ENCODE peak calls at places on chromosomes 4 and X, in four cellular contexts. J is H1, H is neural progenitor cell, G is testis. T is an unnamed sample.

GRCh38 chrX:103417370-103417769 is 41.0 kb downstream of the BEX3 start:
- DNase-seq in J (no peak), G (no peak), H (no peak), T (no peak)

GRCh38 chrX:44203791-44204190 is 139.7 kb downstream of the EFHC2 start:
- DNase-seq in G (no peak), J (no peak), H (no peak), T (no peak)

GRCh38 chrX:69387559-69388487 is 116.3 kb upstream of the NALF2 start:
- DNase-seq in H (peak; percentile 92), G (peak; percentile 36), J (peak; percentile 80), T (peak; percentile 72)

GRCh38 chr4:144733566-144733965 is 87.6 kb downstream of the HHIP start:
- DNase-seq in G (no peak), J (no peak), H (no peak), T (no peak)

GRCh38 chrX:71198066-71198465 is 25.0 kb upstream of the GJB1 start:
- DNase-seq in H (no peak), J (no peak), G (no peak), T (no peak)

GRCh38 chr4:3781193-3781886 is 15.2 kb downstream of the ADRA2C start:
- DNase-seq in G (no peak), J (no peak), H (no peak), T (no peak)

GRCh38 chr4:176508780-176509331 is 189.1 kb downstream of the SPCS3 start:
- DNase-seq in G (no peak), H (no peak), J (no peak), T (no peak)

GRCh38 chrX:39726810-39727209 is 370.9 kb downstream of the BCOR start:
- DNase-seq in G (no peak), J (no peak), H (no peak), T (no peak)

GRCh38 chr4:73721901-73722300 is 18.5 kb upstream of the CXCL8 start:
- DNase-seq in H (no peak), G (no peak), J (no peak), T (no peak)

GRCh38 chr4:90542216-90542615 is 415.0 kb downstream of the CCSER1 start:
- DNase-seq in H (no peak), J (no peak), G (no peak), T (no peak)

GRCh38 chrX:47179221-47179927 is 14.3 kb upstream of the UBA1 start:
- DNase-seq in G (peak; percentile 77), H (no peak), J (no peak), T (peak; percentile 25)

GRCh38 chr4:36174570-36174969 is 69.7 kb downstream of the ARAP2 start:
- DNase-seq in J (no peak), G (no peak), H (no peak), T (no peak)

GRCh38 chrX:49039598-49040375 is 3.4 kb downstream of the TFE3 start:
- DNase-seq in H (peak; percentile 92), J (peak; percentile 68), G (peak; percentile 69), T (peak; percentile 95)

GRCh38 chr4:150235317-150235716 is 157.1 kb downstream of the DCLK2 start:
- DNase-seq in J (no peak), G (no peak), H (no peak), T (no peak)
- H3K4me1 ChIP-seq in J (peaks cover 1% of the 10 kb centered on the region), G (no peaks in the 10 kb centered on the region), H (peaks cover 21% of the 10 kb centered on the region), T (peaks cover 5% of the 10 kb centered on the region)

DNA sequence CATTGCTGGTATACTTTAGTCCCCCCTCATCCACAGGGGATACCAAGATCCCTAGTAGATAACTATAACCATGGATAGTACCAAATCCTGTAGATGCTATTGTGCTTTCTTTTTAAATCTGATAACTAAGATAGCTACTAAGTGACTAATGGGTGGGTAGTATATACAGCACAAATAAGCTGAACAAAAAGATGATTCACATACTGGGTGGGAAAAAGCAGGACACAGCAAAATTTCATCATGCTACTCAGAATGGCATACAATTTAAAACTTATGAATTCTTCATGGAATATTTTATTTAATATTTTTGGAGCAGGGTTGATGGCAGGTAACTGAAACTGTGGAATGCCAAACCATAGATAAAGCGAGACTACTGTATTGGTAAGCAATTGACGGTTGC is 161.6 kb downstream of the IL15 start:
- DNase-seq in H (no peak), G (no peak), J (no peak), T (no peak)
- H3K4me1 ChIP-seq in H (no peaks in the 10 kb centered on the region), G (no peaks in the 10 kb centered on the region), J (no peaks in the 10 kb centered on the region), T (no peaks in the 10 kb centered on the region)

DNA sequence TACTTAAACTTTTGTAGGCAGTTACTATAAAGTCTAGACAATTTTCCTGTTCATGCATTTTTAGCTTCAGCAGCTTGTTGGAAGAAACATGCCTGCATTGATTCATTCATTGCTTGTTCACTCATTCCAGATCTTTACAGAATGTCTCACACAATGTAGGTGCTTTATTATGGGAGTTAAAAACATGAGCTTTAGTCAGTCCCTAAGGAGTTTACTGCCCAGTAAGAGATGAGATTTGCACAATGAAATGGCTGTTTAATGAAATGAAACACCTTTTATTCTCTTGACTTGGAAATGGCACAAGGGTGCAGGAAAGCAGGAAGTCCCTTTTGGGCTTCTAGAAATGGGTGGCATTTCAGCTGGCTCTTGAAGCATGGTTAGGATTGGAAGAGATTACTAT is 2.9 kb downstream of the NOCT start:
- DNase-seq in H (no peak), J (no peak), G (no peak), T (no peak)
- H3K4me1 ChIP-seq in H (peaks cover 25% of the 10 kb centered on the region), J (peaks cover 17% of the 10 kb centered on the region), G (peaks cover 9% of the 10 kb centered on the region), T (peaks cover 13% of the 10 kb centered on the region)

GRCh38 chr4:87042221-87042620 is 107.4 kb downstream of the AFF1 start:
- DNase-seq in G (no peak), J (no peak), H (no peak), T (no peak)
- H3K4me1 ChIP-seq in G (peaks cover 35% of the 10 kb centered on the region), J (peaks cover 5% of the 10 kb centered on the region), H (peaks cover 74% of the 10 kb centered on the region), T (peaks cover 55% of the 10 kb centered on the region)

GRCh38 chr4:26802790-26803189 is 57.9 kb upstream of the STIM2 start:
- DNase-seq in G (no peak), J (no peak), H (no peak), T (no peak)

GRCh38 chr4:26804876-26805275 is 55.8 kb upstream of the STIM2 start:
- DNase-seq in J (no peak), G (no peak), H (no peak), T (no peak)

GRCh38 chr4:26803462-26803861 is 57.2 kb upstream of the STIM2 start:
- DNase-seq in H (peak; percentile 81), J (no peak), G (no peak), T (peak; percentile 33)

GRCh38 chr4:26806331-26806730 is 54.3 kb upstream of the STIM2 start:
- DNase-seq in J (no peak), H (no peak), G (no peak), T (no peak)

GRCh38 chr4:26804451-26804850 is 56.2 kb upstream of the STIM2 start:
- DNase-seq in J (no peak), H (no peak), G (no peak), T (no peak)
- H3K4me1 ChIP-seq in J (peaks cover 3% of the 10 kb centered on the region), H (peaks cover 11% of the 10 kb centered on the region), G (no peaks in the 10 kb centered on the region), T (peaks cover 2% of the 10 kb centered on the region)

DNA sequence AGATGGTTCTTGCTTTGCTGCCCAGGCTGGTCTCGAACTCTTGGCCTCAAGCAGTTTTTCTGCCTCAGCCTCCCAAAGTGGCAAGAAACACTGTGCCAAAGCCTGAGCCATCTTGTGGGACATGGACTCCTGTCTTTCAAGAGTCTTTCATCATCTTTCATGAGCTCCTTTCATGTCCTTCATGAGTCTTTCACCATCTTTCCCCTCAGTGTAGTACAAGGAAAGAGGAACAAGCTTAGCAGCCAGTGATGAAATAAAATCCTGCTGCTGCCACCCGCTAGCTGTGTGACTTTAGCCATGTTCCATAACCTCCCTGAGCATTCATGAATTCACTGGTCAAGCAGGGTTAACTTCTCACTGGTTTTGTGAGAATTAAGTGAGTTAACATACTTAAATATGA is 91.1 kb downstream of the ZNF330 start:
- DNase-seq in J (no peak), H (no peak), G (no peak), T (no peak)
- H3K4me1 ChIP-seq in J (no peaks in the 10 kb centered on the region), H (no peaks in the 10 kb centered on the region), G (no peaks in the 10 kb centered on the region), T (peaks cover 5% of the 10 kb centered on the region)

DNA sequence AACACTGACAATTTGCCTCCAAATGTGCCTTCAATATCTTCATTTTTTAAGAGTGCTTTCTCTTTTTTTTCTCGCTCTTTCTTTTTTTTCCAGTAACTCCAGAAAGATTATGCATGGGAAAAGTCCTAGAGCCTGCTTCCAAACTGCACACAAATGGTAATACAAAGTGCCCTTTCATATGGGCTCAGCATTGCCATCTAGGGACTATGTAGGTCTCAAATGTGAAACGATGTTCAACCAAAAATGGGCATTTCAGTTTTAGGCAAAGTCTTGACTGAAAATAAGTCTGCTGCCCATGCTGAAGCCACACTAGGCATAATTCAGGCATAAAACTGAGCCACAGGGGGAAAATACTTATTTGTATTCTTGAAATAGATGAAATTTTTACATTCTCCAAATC is 65.6 kb downstream of the SYNPO2 start:
- DNase-seq in J (no peak), G (no peak), H (no peak), T (peak; percentile 67)
- H3K4me1 ChIP-seq in J (no peaks in the 10 kb centered on the region), G (peaks cover 25% of the 10 kb centered on the region), H (no peaks in the 10 kb centered on the region), T (peaks cover 15% of the 10 kb centered on the region)

GRCh38 chr4:2263701-2264321 is 1.9 kb upstream of the MXD4 start:
- DNase-seq in H (peak; percentile 82), J (no peak), G (no peak), T (no peak)

GRCh38 chr4:2261853-2262144 is at the start of gene MXD4:
- DNase-seq in G (no peak), J (no peak), H (no peak), T (no peak)

GRCh38 chr4:2262944-2263250 is 988 bp upstream of the MXD4 start:
- DNase-seq in G (no peak), J (no peak), H (no peak), T (no peak)

GRCh38 chr4:2261110-2261852 is 628 bp downstream of the MXD4 start:
- DNase-seq in G (no peak), J (peak; percentile 78), H (peak; percentile 74), T (peak; percentile 55)

DNA sequence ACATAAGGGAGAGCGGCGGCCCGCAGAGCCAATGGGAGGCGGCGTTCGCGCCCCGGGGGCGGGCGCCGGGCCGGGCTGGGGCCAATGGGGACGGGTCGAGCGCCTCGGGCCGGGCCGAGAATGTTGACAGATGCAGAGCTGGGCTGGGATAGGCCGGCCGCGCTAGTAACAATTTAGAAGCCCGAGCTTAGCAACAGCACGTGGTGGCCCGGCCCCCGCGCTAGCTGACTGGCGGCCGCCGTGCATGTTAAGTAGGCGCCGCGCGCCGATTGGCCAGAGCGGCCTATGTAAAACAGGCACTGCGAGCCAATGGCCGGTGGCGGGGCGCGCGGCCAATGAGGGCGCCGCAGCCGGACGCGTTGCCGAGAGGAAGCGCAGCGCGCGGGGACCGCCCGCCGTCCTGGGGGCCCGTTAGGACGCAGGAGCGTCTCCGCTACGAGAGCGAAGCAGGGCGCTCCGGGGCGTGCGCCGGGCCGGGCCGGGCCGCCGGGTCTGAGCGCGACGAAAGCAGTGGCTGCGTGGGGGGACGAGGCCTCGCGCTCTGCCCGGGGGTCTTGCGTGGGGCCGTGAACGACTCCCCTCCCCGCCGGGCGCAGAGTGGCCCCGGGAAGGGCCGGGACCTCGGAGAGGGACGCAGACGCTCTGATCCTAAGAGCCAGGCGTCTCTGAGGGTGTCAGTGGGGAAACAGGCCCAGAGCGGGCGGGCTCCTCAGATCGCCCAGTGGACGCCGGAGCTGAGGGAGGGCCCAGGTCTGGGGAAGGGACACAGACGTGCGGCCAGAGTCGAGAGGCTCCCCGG is 435 bp upstream of the MXD4 start:
- DNase-seq in J (peak; percentile 98), H (peak; percentile 100), G (peak; percentile 100), T (peak; percentile 100)
- H3K4me1 ChIP-seq in J (peaks cover 2% of the 10 kb centered on the region), H (peaks cover 26% of the 10 kb centered on the region), G (peaks cover 47% of the 10 kb centered on the region), T (no peaks in the 10 kb centered on the region)